ENCODE peak calls at places on chromosome 5, in seven cellular contexts. A is T47D; P is HFF-Myc; R is HuH-7; Y is stimulated activated CD8-positive, alpha-beta memory T cell treated with anti-CD3 and anti-CD28 coated beads, Interleukin-15, amount 100 ng/mL, for 24 hours; Q is fibroblast of lung; N is progenitor cell of endocrine pancreas. K is an unnamed sample.

GRCh38 chr5:142829821-142830220 is 59.6 kb downstream of the ARHGAP26 start:
- DNase-seq in A (no peak), P (no peak), R (no peak), Y (no peak), Q (peak), N (no peak), K (no peak)

GRCh38 chr5:151125421-151125820 is 32.2 kb downstream of the ANXA6 start:
- DNase-seq in A (no peak), P (no peak), R (no peak), Y (no peak), Q (no peak), N (no peak), K (no peak)

GRCh38 chr5:176648467-176649194 is 1.3 kb downstream of the TSPAN17 start:
- DNase-seq in A (no peak), P (no peak), R (no peak), Y (no peak), Q (no peak), N (no peak), K (no peak)

GRCh38 chr5:142109356-142110045 is 922 bp downstream of the NDFIP1 start:
- DNase-seq in A (peak), P (no peak), R (no peak), Y (no peak), Q (peak), N (no peak), K (peak)

GRCh38 chr5:425714-426113 is 17.3 kb upstream of the EXOC3 start:
- DNase-seq in A (peak), P (no peak), R (no peak), Y (no peak), Q (no peak), N (no peak), K (no peak)

GRCh38 chr5:88393082-88393481 is 124.4 kb upstream of the TMEM161B start:
- DNase-seq in A (no peak), P (no peak), R (peak), Y (no peak), Q (no peak), N (no peak), K (no peak)

GRCh38 chr5:122915717-122916399 is 70.4 kb downstream of the SNX24 start:
- DNase-seq in A (no peak), P (no peak), R (peak), Y (no peak), Q (no peak), N (no peak), K (peak)

GRCh38 chr5:67010684-67011409 is 185.8 kb downstream of the CD180 start:
- DNase-seq in A (no peak), P (peak), R (no peak), Y (no peak), Q (peak), N (no peak), K (no peak)

K was measured in mesenchymal stem cell.